ENCODE peak calls at places on chromosome 2, in six cellular contexts. L, W, S, G, R and X are unnamed samples. For H3K4me1, the result is how much of the 10 kb centered on the place peaks cover.

GRCh38 chr2:118322381-118322780 is 234.1 kb downstream of the INSIG2 start:
- DNase-seq in G (no peak), W (no peak), L (no peak), S (no peak), R (no peak), X (no peak)

GRCh38 chr2:239498981-239499633 is 98.3 kb upstream of the HDAC4 start:
- DNase-seq in R (peak), W (no peak), L (peak), G (no peak), S (peak), X (no peak)

GRCh38 chr2:118697771-118698170 is 149.7 kb downstream of the EN1 start:
- DNase-seq in G (no peak), R (peak), L (no peak), W (no peak), S (no peak), X (no peak)

GRCh38 chr2:158060862-158061435 is 40.7 kb upstream of the UPP2 start:
- DNase-seq in L (no peak), R (peak), S (no peak), W (no peak), G (no peak), X (no peak)

GRCh38 chr2:83615491-83615890 is 843.6 kb downstream of the SUCLG1 start:
- DNase-seq in S (no peak), G (no peak), W (no peak), R (no peak), L (no peak), X (no peak)

GRCh38 chr2:218982312-218983262 is 2.4 kb downstream of the FEV start:
- DNase-seq in W (no peak), R (no peak), L (no peak), G (no peak), S (no peak), X (peak)

GRCh38 chr2:148658807-148659722 is 14.5 kb downstream of the EPC2 start:
- DNase-seq in W (no peak), S (no peak), G (no peak), R (peak), L (no peak), X (no peak)

GRCh38 chr2:146128216-146128615 is 1608.3 kb upstream of the ZEB2 start:
- DNase-seq in L (no peak), R (no peak), S (no peak), G (no peak), W (no peak), X (no peak)

GRCh38 chr2:177812713-177813396 is 259.7 kb downstream of the PDE11A start:
- DNase-seq in W (no peak), L (no peak), S (no peak), G (no peak), R (no peak), X (no peak)

GRCh38 chr2:180781276-180781675 is 199.1 kb upstream of the UBE2E3 start:
- DNase-seq in S (no peak), G (no peak), L (no peak), R (peak), W (no peak), X (no peak)

GRCh38 chr2:175864131-175864728 is 137.8 kb downstream of the LNPK start:
- DNase-seq in W (no peak), G (no peak), L (no peak), S (no peak), R (no peak), X (no peak)

GRCh38 chr2:238569415-238570195 is 142.9 kb downstream of the ASB1 start:
- DNase-seq in G (peak), S (no peak), L (peak), R (no peak), W (no peak), X (peak)

GRCh38 chr2:62478093-62478580 is 27.9 kb downstream of the TMEM17 start:
- DNase-seq in S (peak), W (no peak), R (no peak), G (no peak), L (no peak), X (no peak)

GRCh38 chr2:9738718-9739496 is 104.4 kb upstream of the TAF1B start:
- DNase-seq in G (no peak), S (peak), L (no peak), R (no peak), W (no peak), X (no peak)

GRCh38 chr2:44560352-44560751 is 198.6 kb downstream of the CAMKMT start:
- DNase-seq in G (no peak), R (no peak), S (no peak), L (no peak), W (no peak), X (no peak)

GRCh38 chr2:14288016-14288415 is 344.5 kb upstream of the LRATD1 start:
- DNase-seq in G (no peak), W (no peak), L (no peak), S (no peak), R (no peak), X (peak)

GRCh38 chr2:157784169-157784822 is 91.8 kb downstream of the ACVR1 start:
- DNase-seq in L (peak), S (no peak), G (peak), W (peak), R (peak), X (no peak)

GRCh38 chr2:72148391-72148974 is 821 bp upstream of the CYP26B1 start:
- DNase-seq in L (no peak), G (no peak), W (no peak), S (peak), R (no peak), X (no peak)

GRCh38 chr2:159737917-159738296 is 25.6 kb downstream of the MARCHF7 start:
- DNase-seq in W (no peak), L (peak), S (no peak), G (no peak), R (no peak), X (no peak)

GRCh38 chr2:160816916-160817315 is 323.3 kb upstream of the RBMS1 start:
- DNase-seq in W (no peak), G (no peak), S (no peak), L (no peak), R (peak), X (no peak)

GRCh38 chr2:168084267-168084781 is 163.1 kb downstream of the STK39 start:
- DNase-seq in R (peak), S (no peak), W (no peak), G (no peak), L (no peak), X (no peak)
- H3K27ac ChIP-seq in R (no peak), S (no peak), W (no peak), G (no peak), L (no peak), X (no peak)

GRCh38 chr2:128315122-128315828 is 3.4 kb downstream of the HS6ST1 start:
- DNase-seq in R (no peak), L (no peak), W (no peak), S (no peak), G (no peak), X (no peak)

GRCh38 chr2:128314348-128315121 is 4.1 kb downstream of the HS6ST1 start:
- DNase-seq in L (peak), R (no peak), G (no peak), S (no peak), W (no peak), X (peak)

GRCh38 chr2:128312411-128312810 is 6.3 kb downstream of the HS6ST1 start:
- DNase-seq in R (no peak), W (no peak), L (no peak), G (no peak), S (no peak), X (no peak)

GRCh38 chr2:128313076-128313836 is 5.4 kb downstream of the HS6ST1 start:
- DNase-seq in G (no peak), S (no peak), R (peak), L (peak), W (peak), X (peak)

DNA sequence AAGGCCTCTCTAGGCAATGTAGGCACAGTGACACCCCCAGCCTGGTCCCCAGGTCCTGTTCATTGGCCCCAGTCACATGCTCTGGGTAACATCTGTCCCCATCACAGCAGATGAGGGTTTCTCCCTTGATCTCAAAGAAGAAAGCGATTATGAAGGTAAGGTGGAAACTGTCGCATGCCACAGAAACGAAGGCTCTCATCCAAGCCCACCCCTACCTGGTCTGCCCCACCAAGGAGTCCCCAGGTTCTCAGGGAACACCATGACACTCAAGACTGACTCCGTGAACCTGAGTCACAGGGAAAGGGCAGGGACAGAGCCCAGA is 4.7 kb downstream of the HS6ST1 start:
- DNase-seq in L (no peak), W (no peak), R (no peak), G (no peak), S (no peak), X (no peak)
- H3K4me1 ChIP-seq in L (half or more), W (under half), R (under half), G (under half), S (under half), X (under half)

DNA sequence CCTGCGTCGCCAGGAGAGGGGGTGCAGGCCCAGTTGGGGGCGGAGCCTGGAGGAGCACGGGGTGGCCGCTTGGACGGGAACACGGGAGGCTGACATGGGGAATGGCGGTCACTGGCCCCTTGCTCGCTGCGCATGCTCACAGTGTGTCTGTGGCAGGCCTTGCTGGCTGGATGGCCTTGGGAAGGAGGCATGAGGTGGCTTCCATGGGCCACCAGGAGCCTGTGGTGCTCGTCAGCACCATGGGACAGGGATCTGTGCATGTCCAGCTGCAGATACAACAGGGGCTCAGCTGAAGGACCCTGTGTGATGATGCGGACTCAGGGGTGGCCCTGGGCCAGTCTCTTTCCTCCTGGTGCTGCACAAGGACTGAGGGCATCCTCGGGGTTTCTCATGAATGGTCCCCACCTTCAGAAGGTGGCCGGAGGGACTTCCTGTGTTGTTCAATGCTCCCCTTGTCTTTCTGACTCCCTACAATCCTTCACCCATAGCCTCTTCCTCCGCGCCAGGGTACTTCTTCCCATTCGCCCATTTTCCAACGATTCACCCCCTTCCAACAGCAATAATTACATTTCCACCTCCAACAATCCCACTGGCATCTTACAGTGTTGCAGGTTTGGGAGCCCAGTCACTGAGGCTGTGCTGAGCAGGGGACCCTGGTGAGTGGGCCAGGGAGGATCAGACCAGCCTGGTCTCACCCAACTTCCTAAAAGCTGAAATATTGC is 3.4 kb upstream of the SP140L start:
- DNase-seq in S (no peak), L (no peak), W (peak), G (no peak), R (no peak), X (no peak)
- TF ChIP-seq CTCF in S (no peak), L (peak), W (no peak), G (no peak), R (no peak), X (no peak)

GRCh38 chr2:98736464-98736889 is 5.5 kb upstream of the MGAT4A start:
- DNase-seq in S (no peak), L (no peak), R (peak), W (no peak), G (no peak), X (no peak)

GRCh38 chr2:98732430-98733051 is 1.6 kb upstream of the MGAT4A start:
- DNase-seq in L (no peak), G (no peak), S (no peak), W (no peak), R (no peak), X (no peak)

GRCh38 chr2:98731709-98732349 is 897 bp upstream of the MGAT4A start:
- DNase-seq in S (no peak), G (no peak), L (no peak), R (no peak), W (no peak), X (no peak)

GRCh38 chr2:98734823-98735260 is 3.9 kb upstream of the MGAT4A start:
- DNase-seq in S (no peak), L (no peak), W (no peak), R (no peak), G (no peak), X (no peak)

DNA sequence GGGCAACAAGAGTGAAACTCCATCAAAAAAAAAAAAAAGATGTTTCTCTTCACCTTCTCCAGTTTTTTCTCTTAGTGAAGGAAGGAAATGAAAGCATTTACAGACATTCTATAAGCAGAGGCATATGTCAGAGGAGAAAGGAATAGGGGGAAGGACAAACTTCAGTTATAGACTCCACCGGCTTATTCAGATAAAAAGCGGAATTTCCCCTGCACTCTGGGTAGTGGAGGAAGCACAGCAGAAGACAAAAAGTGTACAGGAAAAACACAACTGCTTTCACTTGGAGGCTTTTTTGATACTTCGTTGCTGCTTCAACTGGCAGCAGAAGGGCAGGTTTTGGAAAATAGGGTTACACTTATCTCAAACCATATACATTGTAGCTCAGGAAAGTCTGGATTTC is 3.2 kb upstream of the MGAT4A start:
- DNase-seq in G (no peak), R (no peak), L (no peak), W (no peak), S (no peak), X (no peak)
- H3K27ac ChIP-seq in G (no peak), R (no peak), L (no peak), W (no peak), S (no peak), X (no peak)

GRCh38 chr2:122261923-122262322 is 506.5 kb downstream of the TSN start:
- DNase-seq in W (no peak), L (no peak), R (no peak), G (no peak), S (no peak), X (no peak)

GRCh38 chr2:122267947-122268346 is 512.5 kb downstream of the TSN start:
- DNase-seq in W (no peak), S (no peak), G (no peak), R (no peak), L (no peak), X (no peak)

GRCh38 chr2:122263746-122264145 is 508.3 kb downstream of the TSN start:
- DNase-seq in R (no peak), L (no peak), W (no peak), G (no peak), S (no peak), X (no peak)
- H3K4me1 ChIP-seq in R (under half), L (under half), W (under half), G (under half), S (under half), X (under half)

GRCh38 chr2:88230912-88231311 is 60.8 kb downstream of the THNSL2 start:
- DNase-seq in W (no peak), R (no peak), G (no peak), L (no peak), S (no peak), X (no peak)

GRCh38 chr2:88239781-88240180 is 69.6 kb downstream of the THNSL2 start:
- DNase-seq in G (no peak), W (no peak), S (no peak), R (no peak), L (no peak), X (no peak)

GRCh38 chr2:88233216-88233615 is 63.1 kb downstream of the THNSL2 start:
- DNase-seq in S (no peak), G (no peak), R (no peak), L (no peak), W (no peak), X (no peak)

GRCh38 chr2:88235987-88236386 is 65.8 kb downstream of the THNSL2 start:
- DNase-seq in R (no peak), G (no peak), L (no peak), S (no peak), W (no peak), X (no peak)

DNA sequence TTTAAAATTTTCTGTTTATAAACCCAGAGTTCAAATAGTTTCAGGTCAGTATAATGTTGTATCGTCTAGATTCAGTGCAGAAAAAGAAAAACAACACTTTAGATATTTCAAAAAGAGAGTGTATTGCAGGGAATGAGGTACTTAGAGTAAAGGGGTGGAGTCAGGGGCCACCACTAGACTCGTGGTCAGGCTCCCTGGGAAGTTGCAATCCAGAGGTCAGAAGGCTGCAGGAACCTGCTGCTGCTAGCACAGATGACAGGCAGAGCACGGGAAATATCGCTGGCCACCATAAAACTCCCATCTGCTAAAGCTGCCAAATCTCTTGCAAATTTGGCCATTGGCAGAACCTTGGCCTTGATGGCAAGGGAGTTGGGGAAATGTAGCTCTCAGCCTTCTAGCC is 64.6 kb downstream of the THNSL2 start:
- DNase-seq in G (no peak), R (no peak), S (no peak), W (no peak), L (no peak), X (no peak)
- TF ChIP-seq CTCF in G (no peak), R (no peak), S (no peak), W (no peak), L (no peak), X (no peak)

DNA sequence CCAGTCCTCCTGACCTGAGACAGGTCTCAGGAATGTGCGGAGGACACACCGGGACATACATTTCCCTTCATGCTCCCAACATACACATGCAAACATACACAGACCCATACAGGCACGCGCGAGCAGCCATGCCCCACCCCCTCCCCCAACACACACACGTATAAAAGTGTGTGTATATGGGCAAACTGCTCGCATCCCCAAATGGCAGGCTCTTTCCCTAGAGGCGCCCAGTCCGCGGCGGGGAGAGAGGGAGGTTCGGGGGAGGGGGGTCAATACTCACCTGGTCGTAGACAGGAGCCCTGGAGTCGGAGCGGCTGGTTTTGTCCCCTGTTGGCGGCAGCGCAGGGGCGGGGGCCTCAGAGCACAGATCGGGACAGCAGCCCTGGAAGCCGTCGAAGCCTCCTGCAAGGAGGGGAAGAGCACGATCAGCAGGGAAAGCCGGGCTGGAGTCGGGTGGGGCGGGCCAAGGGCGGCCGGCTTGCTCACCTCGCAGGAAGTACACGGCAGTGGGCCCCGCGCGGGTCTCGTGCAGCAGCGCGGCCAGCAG is 686 bp downstream of the DUSP2 start:
- DNase-seq in R (no peak), L (no peak), G (no peak), W (no peak), S (no peak), X (peak)
- H3K27ac ChIP-seq in R (no peak), L (no peak), G (peak), W (peak), S (no peak), X (no peak)